ENCODE peak calls at places on chromosomes 13 and 19, in ten cellular contexts. Z, W, I, Y, H, O, B, D, F and E are unnamed samples.

GRCh38 chr19:21902596-21902995 is 66.6 kb upstream of the ZNF43 start:
- DNase-seq in W (no peak), Y (no peak), O (no peak), B (no peak), F (no peak), H (no peak), I (no peak), Z (no peak), D (no peak), E (no peak)

GRCh38 chr19:46635920-46636761 is at the start of gene GNG8:
- DNase-seq in I (peak; percentile 68), Y (no peak), H (peak; percentile 35), Z (no peak), D (peak; percentile 76), B (peak; percentile 34), W (no peak), F (no peak), O (no peak), E (no peak)

GRCh38 chr19:44876930-44877530 is 14.0 kb upstream of the TOMM40 start:
- DNase-seq in Z (no peak), B (no peak), H (no peak), I (no peak), O (no peak), F (peak; percentile 76), D (no peak), W (no peak), Y (no peak), E (no peak)

GRCh38 chr19:42122691-42123607 is 9.3 kb downstream of the POU2F2 start:
- DNase-seq in H (no peak), Z (no peak), W (no peak), B (no peak), Y (no peak), O (no peak), D (no peak), I (peak; percentile 87), F (no peak), E (no peak)

GRCh38 chr13:105735269-105735668 is 800.2 kb downstream of the EFNB2 start:
- DNase-seq in W (no peak), Z (no peak), O (no peak), I (no peak), B (no peak), F (peak; percentile 85), Y (no peak), H (no peak), D (no peak), E (no peak)

GRCh38 chr13:99605417-99606321 is 104.4 kb downstream of the TM9SF2 start:
- DNase-seq in H (peak; percentile 52), W (peak; percentile 69), I (peak; percentile 77), F (peak; percentile 18), Z (peak; percentile 35), O (peak; percentile 22), D (peak; percentile 84), B (peak; percentile 46), Y (peak; percentile 65), E (peak; percentile 89)

GRCh38 chr13:59043016-59043415 is 1120.7 kb downstream of the DIAPH3 start:
- DNase-seq in D (peak; percentile 53), O (no peak), H (no peak), Z (peak; percentile 12), F (no peak), W (no peak), I (no peak), Y (no peak), B (no peak), E (no peak)

GRCh38 chr13:108959254-108959653 is 329.8 kb downstream of the MYO16 start:
- DNase-seq in B (no peak), W (no peak), O (peak; percentile 25), D (no peak), I (no peak), Y (no peak), F (no peak), Z (no peak), H (no peak), E (no peak)

GRCh38 chr19:50823389-50824042 is at the start of gene KLK1:
- DNase-seq in O (no peak), F (no peak), D (no peak), W (no peak), Z (no peak), I (no peak), Y (no peak), B (no peak), H (no peak), E (no peak)

GRCh38 chr19:51503428-51503827 is 1.8 kb upstream of the SIGLEC12 start:
- DNase-seq in H (no peak), D (no peak), O (no peak), I (no peak), Z (no peak), W (no peak), Y (no peak), F (no peak), B (no peak), E (no peak)

GRCh38 chr13:27622881-27623280 is 1.2 kb downstream of the POLR1D start:
- DNase-seq in Z (no peak), F (no peak), Y (no peak), H (no peak), W (no peak), D (no peak), I (no peak), O (peak; percentile 8), B (no peak), E (no peak)

GRCh38 chr19:45854167-45854778 is 8.7 kb downstream of the SYMPK start:
- DNase-seq in Y (no peak), I (no peak), D (no peak), Z (no peak), F (no peak), H (no peak), O (no peak), W (no peak), B (no peak), E (no peak)

GRCh38 chr19:19385900-19386339 is 19.6 kb upstream of the GATAD2A start:
- DNase-seq in B (no peak), F (no peak), I (no peak), Z (no peak), D (no peak), Y (peak; percentile 47), O (no peak), W (peak; percentile 35), H (peak; percentile 82), E (no peak)

GRCh38 chr19:12800873-12801465 is 631 bp downstream of the PRDX2 start:
- DNase-seq in W (no peak), B (no peak), O (no peak), Y (no peak), D (peak; percentile 73), Z (no peak), I (peak; percentile 59), F (no peak), H (peak; percentile 60), E (peak; percentile 58)

GRCh38 chr13:42333613-42334328 is 61.8 kb downstream of the AKAP11 start:
- DNase-seq in B (no peak), Y (peak; percentile 19), D (peak; percentile 54), I (peak; percentile 73), W (no peak), F (no peak), H (peak; percentile 49), Z (peak; percentile 47), O (peak; percentile 9), E (no peak)

GRCh38 chr13:95181586-95181985 is 119.7 kb downstream of the ABCC4 start:
- DNase-seq in D (no peak), B (no peak), I (no peak), Z (no peak), O (no peak), Y (no peak), F (no peak), H (no peak), W (no peak), E (no peak)

GRCh38 chr19:45601524-45602522 is at the start of gene GPR4:
- DNase-seq in Z (peak; percentile 27), F (no peak), Y (no peak), W (no peak), H (peak; percentile 66), I (no peak), B (no peak), D (peak; percentile 89), O (no peak), E (no peak)

GRCh38 chr13:21478881-21479808 is 20.0 kb upstream of the ZDHHC20 start:
- DNase-seq in B (peak; percentile 13), H (peak; percentile 79), D (no peak), F (peak; percentile 20), I (no peak), O (peak; percentile 77), Z (peak; percentile 20), W (peak; percentile 79), Y (no peak), E (no peak)

GRCh38 chr13:108083056-108083455 is 132.3 kb downstream of the LIG4 start:
- DNase-seq in D (no peak), B (no peak), W (no peak), Y (no peak), Z (no peak), F (no peak), O (no peak), H (no peak), I (no peak), E (no peak)

GRCh38 chr19:3652422-3652821 is 25.8 kb upstream of the CACTIN start:
- DNase-seq in F (no peak), Z (no peak), H (no peak), I (no peak), D (no peak), O (no peak), W (no peak), Y (no peak), B (no peak), E (no peak)

GRCh38 chr13:33917135-33917534 is 99.2 kb downstream of the RFC3 start:
- DNase-seq in F (no peak), O (no peak), W (no peak), Z (no peak), B (no peak), Y (no peak), H (peak; percentile 9), I (no peak), D (no peak), E (no peak)

GRCh38 chr13:30910676-30911075 is 4.6 kb downstream of the MEDAG start:
- DNase-seq in O (no peak), H (no peak), F (no peak), Z (no peak), D (no peak), Y (no peak), W (no peak), B (no peak), I (no peak), E (no peak)

GRCh38 chr19:45339629-45340028 is 921 bp upstream of the KLC3 start:
- DNase-seq in F (no peak), D (no peak), Z (no peak), B (no peak), H (no peak), I (no peak), Y (no peak), O (no peak), W (no peak), E (no peak)

GRCh38 chr19:42508892-42509444 is 19.3 kb downstream of the CEACAM1 start:
- DNase-seq in D (no peak), W (no peak), O (no peak), I (no peak), B (no peak), H (no peak), Y (no peak), Z (no peak), F (no peak), E (no peak)

GRCh38 chr19:12665281-12665573 is 1.3 kb downstream of the MAN2B1 start:
- DNase-seq in B (peak; percentile 40), F (no peak), Z (no peak), Y (no peak), I (peak; percentile 76), D (no peak), O (no peak), W (peak; percentile 52), H (no peak), E (no peak)